ENCODE peak calls at places on chromosome 16, in eight cellular contexts. One of them, this sample, is unnamed.

GRCh38 chr16:83744521-83744981 is 63.2 kb upstream of the HSBP1 start:
- DNase-seq in effector CD4-positive, alpha-beta T cell: no peak
- DNase-seq in AG08396: no peak
- DNase-seq in hepatocyte: peak; percentile 57
- DNase-seq in stimulated activated CD8-positive, alpha-beta memory T cell treated with anti-CD3 and anti-CD28 coated beads, Interleukin-4, amount 100 ng/mL, for 24 hours: no peak
- DNase-seq in colonic mucosa: no peak
- DNase-seq in heart right ventricle: no peak
- DNase-seq in ovary: no peak
- DNase-seq in this sample: peak; percentile 73

GRCh38 chr16:84786605-84787302 is 33.0 kb upstream of the CRISPLD2 start:
- DNase-seq in stimulated activated CD8-positive, alpha-beta memory T cell treated with anti-CD3 and anti-CD28 coated beads, Interleukin-4, amount 100 ng/mL, for 24 hours: no peak
- DNase-seq in effector CD4-positive, alpha-beta T cell: no peak
- DNase-seq in colonic mucosa: peak; percentile 36
- DNase-seq in hepatocyte: no peak
- DNase-seq in heart right ventricle: no peak
- DNase-seq in ovary: no peak
- DNase-seq in AG08396: no peak
- DNase-seq in this sample: peak; percentile 70

GRCh38 chr16:81758376-81758775 is 20.7 kb upstream of the PLCG2 start:
- DNase-seq in hepatocyte: no peak
- DNase-seq in stimulated activated CD8-positive, alpha-beta memory T cell treated with anti-CD3 and anti-CD28 coated beads, Interleukin-4, amount 100 ng/mL, for 24 hours: no peak
- DNase-seq in effector CD4-positive, alpha-beta T cell: no peak
- DNase-seq in AG08396: no peak
- DNase-seq in colonic mucosa: no peak
- DNase-seq in heart right ventricle: no peak
- DNase-seq in ovary: no peak
- DNase-seq in this sample: no peak

GRCh38 chr16:86555763-86556130 is 712 bp upstream of the MTHFSD start:
- DNase-seq in heart right ventricle: no peak
- DNase-seq in ovary: no peak
- DNase-seq in hepatocyte: no peak
- DNase-seq in AG08396: no peak
- DNase-seq in colonic mucosa: no peak
- DNase-seq in effector CD4-positive, alpha-beta T cell: no peak
- DNase-seq in stimulated activated CD8-positive, alpha-beta memory T cell treated with anti-CD3 and anti-CD28 coated beads, Interleukin-4, amount 100 ng/mL, for 24 hours: no peak
- DNase-seq in this sample: no peak

GRCh38 chr16:80300876-80301275 is 239.9 kb upstream of the DYNLRB2 start:
- DNase-seq in colonic mucosa: no peak
- DNase-seq in ovary: no peak
- DNase-seq in AG08396: peak; percentile 58
- DNase-seq in effector CD4-positive, alpha-beta T cell: no peak
- DNase-seq in hepatocyte: no peak
- DNase-seq in stimulated activated CD8-positive, alpha-beta memory T cell treated with anti-CD3 and anti-CD28 coated beads, Interleukin-4, amount 100 ng/mL, for 24 hours: no peak
- DNase-seq in heart right ventricle: no peak
- DNase-seq in this sample: no peak

GRCh38 chr16:69763557-69763942 is 1.4 kb downstream of the WWP2 start:
- DNase-seq in colonic mucosa: no peak
- DNase-seq in hepatocyte: no peak
- DNase-seq in AG08396: no peak
- DNase-seq in heart right ventricle: no peak
- DNase-seq in ovary: no peak
- DNase-seq in stimulated activated CD8-positive, alpha-beta memory T cell treated with anti-CD3 and anti-CD28 coated beads, Interleukin-4, amount 100 ng/mL, for 24 hours: no peak
- DNase-seq in effector CD4-positive, alpha-beta T cell: no peak
- DNase-seq in this sample: no peak

GRCh38 chr16:4361944-4362311 is 9.7 kb upstream of the VASN start:
- DNase-seq in colonic mucosa: no peak
- DNase-seq in hepatocyte: no peak
- DNase-seq in ovary: no peak
- DNase-seq in heart right ventricle: no peak
- DNase-seq in AG08396: no peak
- DNase-seq in stimulated activated CD8-positive, alpha-beta memory T cell treated with anti-CD3 and anti-CD28 coated beads, Interleukin-4, amount 100 ng/mL, for 24 hours: no peak
- DNase-seq in effector CD4-positive, alpha-beta T cell: no peak
- DNase-seq in this sample: no peak

GRCh38 chr16:11743308-11744074 is 834 bp upstream of the TXNDC11 start:
- DNase-seq in stimulated activated CD8-positive, alpha-beta memory T cell treated with anti-CD3 and anti-CD28 coated beads, Interleukin-4, amount 100 ng/mL, for 24 hours: no peak
- DNase-seq in AG08396: no peak
- DNase-seq in colonic mucosa: peak; percentile 45
- DNase-seq in hepatocyte: peak; percentile 44
- DNase-seq in ovary: no peak
- DNase-seq in effector CD4-positive, alpha-beta T cell: peak; percentile 5
- DNase-seq in heart right ventricle: peak; percentile 27
- DNase-seq in this sample: peak; percentile 83

GRCh38 chr16:31347445-31347844 is 7.5 kb upstream of the ITGAX start:
- DNase-seq in effector CD4-positive, alpha-beta T cell: no peak
- DNase-seq in hepatocyte: no peak
- DNase-seq in heart right ventricle: no peak
- DNase-seq in colonic mucosa: no peak
- DNase-seq in AG08396: no peak
- DNase-seq in ovary: no peak
- DNase-seq in stimulated activated CD8-positive, alpha-beta memory T cell treated with anti-CD3 and anti-CD28 coated beads, Interleukin-4, amount 100 ng/mL, for 24 hours: no peak
- DNase-seq in this sample: peak; percentile 9

GRCh38 chr16:83901101-83901500 is 2.2 kb downstream of the MLYCD start:
- DNase-seq in ovary: no peak
- DNase-seq in AG08396: peak; percentile 39
- DNase-seq in heart right ventricle: no peak
- DNase-seq in colonic mucosa: no peak
- DNase-seq in stimulated activated CD8-positive, alpha-beta memory T cell treated with anti-CD3 and anti-CD28 coated beads, Interleukin-4, amount 100 ng/mL, for 24 hours: no peak
- DNase-seq in effector CD4-positive, alpha-beta T cell: no peak
- DNase-seq in hepatocyte: no peak
- DNase-seq in this sample: no peak

GRCh38 chr16:31064882-31065461 is 9.1 kb downstream of the ZNF668 start:
- DNase-seq in ovary: no peak
- DNase-seq in stimulated activated CD8-positive, alpha-beta memory T cell treated with anti-CD3 and anti-CD28 coated beads, Interleukin-4, amount 100 ng/mL, for 24 hours: no peak
- DNase-seq in effector CD4-positive, alpha-beta T cell: no peak
- DNase-seq in heart right ventricle: peak; percentile 72
- DNase-seq in colonic mucosa: no peak
- DNase-seq in hepatocyte: peak; percentile 62
- DNase-seq in AG08396: peak; percentile 97
- DNase-seq in this sample: peak; percentile 87

GRCh38 chr16:78102122-78102660 is 2.7 kb downstream of the WWOX start:
- DNase-seq in heart right ventricle: no peak
- DNase-seq in stimulated activated CD8-positive, alpha-beta memory T cell treated with anti-CD3 and anti-CD28 coated beads, Interleukin-4, amount 100 ng/mL, for 24 hours: no peak
- DNase-seq in hepatocyte: no peak
- DNase-seq in AG08396: no peak
- DNase-seq in effector CD4-positive, alpha-beta T cell: no peak
- DNase-seq in ovary: no peak
- DNase-seq in colonic mucosa: no peak
- DNase-seq in this sample: no peak

GRCh38 chr16:14194706-14195105 is 123.6 kb downstream of the MRTFB start:
- DNase-seq in colonic mucosa: no peak
- DNase-seq in effector CD4-positive, alpha-beta T cell: no peak
- DNase-seq in stimulated activated CD8-positive, alpha-beta memory T cell treated with anti-CD3 and anti-CD28 coated beads, Interleukin-4, amount 100 ng/mL, for 24 hours: no peak
- DNase-seq in heart right ventricle: no peak
- DNase-seq in hepatocyte: no peak
- DNase-seq in AG08396: no peak
- DNase-seq in ovary: no peak
- DNase-seq in this sample: no peak

GRCh38 chr16:49617710-49618330 is 238.1 kb downstream of the ZNF423 start:
- DNase-seq in ovary: no peak
- DNase-seq in stimulated activated CD8-positive, alpha-beta memory T cell treated with anti-CD3 and anti-CD28 coated beads, Interleukin-4, amount 100 ng/mL, for 24 hours: no peak
- DNase-seq in hepatocyte: no peak
- DNase-seq in heart right ventricle: no peak
- DNase-seq in effector CD4-positive, alpha-beta T cell: no peak
- DNase-seq in AG08396: no peak
- DNase-seq in colonic mucosa: no peak
- DNase-seq in this sample: peak; percentile 28

GRCh38 chr16:10594312-10594950 is 14.0 kb upstream of the EMP2 start:
- DNase-seq in effector CD4-positive, alpha-beta T cell: no peak
- DNase-seq in hepatocyte: no peak
- DNase-seq in stimulated activated CD8-positive, alpha-beta memory T cell treated with anti-CD3 and anti-CD28 coated beads, Interleukin-4, amount 100 ng/mL, for 24 hours: no peak
- DNase-seq in ovary: no peak
- DNase-seq in heart right ventricle: no peak
- DNase-seq in AG08396: no peak
- DNase-seq in colonic mucosa: peak; percentile 96
- DNase-seq in this sample: no peak

GRCh38 chr16:13421726-13422125 is 498.2 kb upstream of the ERCC4 start:
- DNase-seq in colonic mucosa: no peak
- DNase-seq in AG08396: no peak
- DNase-seq in hepatocyte: no peak
- DNase-seq in heart right ventricle: no peak
- DNase-seq in effector CD4-positive, alpha-beta T cell: no peak
- DNase-seq in stimulated activated CD8-positive, alpha-beta memory T cell treated with anti-CD3 and anti-CD28 coated beads, Interleukin-4, amount 100 ng/mL, for 24 hours: no peak
- DNase-seq in ovary: no peak
- DNase-seq in this sample: no peak

GRCh38 chr16:12612598-12613101 is 191.0 kb downstream of the CPPED1 start:
- DNase-seq in heart right ventricle: no peak
- DNase-seq in effector CD4-positive, alpha-beta T cell: no peak
- DNase-seq in hepatocyte: peak; percentile 74
- DNase-seq in AG08396: no peak
- DNase-seq in stimulated activated CD8-positive, alpha-beta memory T cell treated with anti-CD3 and anti-CD28 coated beads, Interleukin-4, amount 100 ng/mL, for 24 hours: no peak
- DNase-seq in ovary: no peak
- DNase-seq in colonic mucosa: no peak
- DNase-seq in this sample: no peak

GRCh38 chr16:83501481-83501880 is 306.3 kb upstream of the HSBP1 start:
- DNase-seq in hepatocyte: no peak
- DNase-seq in heart right ventricle: no peak
- DNase-seq in colonic mucosa: no peak
- DNase-seq in AG08396: no peak
- DNase-seq in ovary: no peak
- DNase-seq in effector CD4-positive, alpha-beta T cell: no peak
- DNase-seq in stimulated activated CD8-positive, alpha-beta memory T cell treated with anti-CD3 and anti-CD28 coated beads, Interleukin-4, amount 100 ng/mL, for 24 hours: no peak
- DNase-seq in this sample: no peak

GRCh38 chr16:27452569-27453475 is 50.8 kb downstream of the IL21R start:
- DNase-seq in stimulated activated CD8-positive, alpha-beta memory T cell treated with anti-CD3 and anti-CD28 coated beads, Interleukin-4, amount 100 ng/mL, for 24 hours: no peak
- DNase-seq in AG08396: no peak
- DNase-seq in colonic mucosa: no peak
- DNase-seq in heart right ventricle: no peak
- DNase-seq in ovary: no peak
- DNase-seq in hepatocyte: no peak
- DNase-seq in effector CD4-positive, alpha-beta T cell: no peak
- DNase-seq in this sample: no peak

GRCh38 chr16:50697881-50698767 is 4.7 kb downstream of the NOD2 start:
- DNase-seq in ovary: peak; percentile 40
- DNase-seq in stimulated activated CD8-positive, alpha-beta memory T cell treated with anti-CD3 and anti-CD28 coated beads, Interleukin-4, amount 100 ng/mL, for 24 hours: peak; percentile 56
- DNase-seq in heart right ventricle: peak; percentile 70
- DNase-seq in effector CD4-positive, alpha-beta T cell: no peak
- DNase-seq in hepatocyte: no peak
- DNase-seq in colonic mucosa: no peak
- DNase-seq in AG08396: peak; percentile 73
- DNase-seq in this sample: no peak

GRCh38 chr16:15644306-15644961 is 1.5 kb upstream of the MARF1 start:
- DNase-seq in stimulated activated CD8-positive, alpha-beta memory T cell treated with anti-CD3 and anti-CD28 coated beads, Interleukin-4, amount 100 ng/mL, for 24 hours: no peak
- DNase-seq in colonic mucosa: peak; percentile 35
- DNase-seq in AG08396: no peak
- DNase-seq in hepatocyte: peak; percentile 33
- DNase-seq in effector CD4-positive, alpha-beta T cell: no peak
- DNase-seq in heart right ventricle: no peak
- DNase-seq in ovary: no peak
- DNase-seq in this sample: no peak

GRCh38 chr16:11395949-11396240 is 50.6 kb downstream of the RMI2 start:
- DNase-seq in AG08396: no peak
- DNase-seq in effector CD4-positive, alpha-beta T cell: no peak
- DNase-seq in hepatocyte: no peak
- DNase-seq in stimulated activated CD8-positive, alpha-beta memory T cell treated with anti-CD3 and anti-CD28 coated beads, Interleukin-4, amount 100 ng/mL, for 24 hours: no peak
- DNase-seq in colonic mucosa: no peak
- DNase-seq in ovary: no peak
- DNase-seq in heart right ventricle: no peak
- DNase-seq in this sample: peak; percentile 44

GRCh38 chr16:27566417-27566816 is 16.5 kb downstream of the KATNIP start:
- DNase-seq in heart right ventricle: no peak
- DNase-seq in stimulated activated CD8-positive, alpha-beta memory T cell treated with anti-CD3 and anti-CD28 coated beads, Interleukin-4, amount 100 ng/mL, for 24 hours: no peak
- DNase-seq in colonic mucosa: peak; percentile 60
- DNase-seq in hepatocyte: no peak
- DNase-seq in ovary: no peak
- DNase-seq in AG08396: no peak
- DNase-seq in effector CD4-positive, alpha-beta T cell: no peak
- DNase-seq in this sample: peak; percentile 36

GRCh38 chr16:861446-861845 is 60.9 kb upstream of the GNG13 start:
- DNase-seq in ovary: no peak
- DNase-seq in colonic mucosa: no peak
- DNase-seq in AG08396: no peak
- DNase-seq in heart right ventricle: no peak
- DNase-seq in effector CD4-positive, alpha-beta T cell: no peak
- DNase-seq in hepatocyte: no peak
- DNase-seq in stimulated activated CD8-positive, alpha-beta memory T cell treated with anti-CD3 and anti-CD28 coated beads, Interleukin-4, amount 100 ng/mL, for 24 hours: no peak
- DNase-seq in this sample: peak; percentile 49

This sample was measured in sigmoid colon.